ENCODE peak calls at places on chromosomes 11 and 22, in eight cellular contexts. Z is stomach, C is GM23338, V is HCT116, M is suprapubic skin, S is vagina, W is H1, G is breast epithelium. A is an unnamed sample.

GRCh38 chr11:35484435-35484834 is 41.0 kb downstream of the PAMR1 start:
- DNase-seq in S (no peak), G (no peak), Z (no peak), C (no peak), V (no peak), W (no peak), M (no peak), A (no peak)

GRCh38 chr11:58524232-58525036 is 16.5 kb upstream of the OR5B21 start:
- DNase-seq in M (peak; percentile 69), W (no peak), V (peak; percentile 71), Z (peak; percentile 69), S (no peak), C (peak; percentile 92), G (peak; percentile 71), A (peak; percentile 89)

GRCh38 chr22:28958611-28959010 is 75.2 kb downstream of the ZNRF3 start:
- DNase-seq in M (no peak), S (no peak), Z (no peak), C (no peak), V (no peak), W (no peak), G (no peak), A (no peak)

GRCh38 chr22:50672471-50673230 is at the start of gene SHANK3:
- DNase-seq in S (no peak), Z (no peak), G (no peak), V (no peak), W (no peak), M (peak; percentile 81), C (peak; percentile 42), A (no peak)

GRCh38 chr11:43567396-43567975 is 113.1 kb upstream of the HSD17B12 start:
- DNase-seq in S (no peak), W (no peak), C (peak; percentile 80), M (no peak), V (peak; percentile 41), G (no peak), Z (no peak), A (peak; percentile 28)

GRCh38 chr11:132911186-132911585 is 621.1 kb downstream of the OPCML start:
- DNase-seq in S (no peak), G (no peak), V (no peak), C (no peak), M (no peak), W (no peak), Z (no peak), A (no peak)

GRCh38 chr11:30424851-30425250 is 101.9 kb downstream of the ARL14EP start:
- DNase-seq in S (no peak), Z (no peak), M (no peak), V (no peak), W (no peak), G (no peak), C (no peak), A (no peak)

GRCh38 chr11:76665921-76666351 is 4.6 kb downstream of the LRRC32 start:
- DNase-seq in S (no peak), Z (no peak), V (no peak), G (peak; percentile 39), C (no peak), W (no peak), M (peak; percentile 56), A (no peak)

GRCh38 chr11:75355051-75355450 is 3.6 kb upstream of the ARRB1 start:
- DNase-seq in M (no peak), S (no peak), C (no peak), Z (no peak), G (no peak), W (no peak), V (no peak), A (no peak)

GRCh38 chr11:33622231-33622630 is 78.4 kb downstream of the C11orf91 start:
- DNase-seq in W (no peak), Z (no peak), M (no peak), G (no peak), C (no peak), S (no peak), V (no peak), A (no peak)

GRCh38 chr11:57597971-57598830 is 716 bp downstream of the SERPING1 start:
- DNase-seq in W (peak; percentile 75), Z (peak; percentile 50), M (peak; percentile 89), G (peak; percentile 72), V (no peak), C (peak; percentile 96), S (no peak), A (no peak)

GRCh38 chr22:31260474-31260856 is 31.8 kb downstream of the PIK3IP1 start:
- DNase-seq in S (no peak), V (no peak), M (no peak), C (no peak), W (no peak), Z (no peak), G (no peak), A (no peak)

GRCh38 chr11:995752-996420 is 40.6 kb downstream of the MUC6 start:
- DNase-seq in V (no peak), S (no peak), C (no peak), M (no peak), G (no peak), W (no peak), Z (no peak), A (no peak)

GRCh38 chr11:7262672-7263071 is 11.0 kb downstream of the SYT9 start:
- DNase-seq in C (no peak), Z (no peak), V (no peak), G (no peak), W (no peak), S (no peak), M (no peak), A (no peak)

GRCh38 chr11:64095949-64096348 is 60.2 kb downstream of the FLRT1 start:
- DNase-seq in Z (no peak), G (no peak), W (no peak), M (no peak), S (no peak), V (no peak), C (no peak), A (no peak)

GRCh38 chr11:1546077-1546535 is 26.0 kb downstream of the DUSP8 start:
- DNase-seq in W (no peak), M (no peak), V (no peak), C (peak; percentile 83), Z (no peak), G (no peak), S (no peak), A (no peak)

GRCh38 chr11:122754553-122755322 is 83.6 kb upstream of the CRTAM start:
- DNase-seq in W (peak; percentile 17), V (peak; percentile 10), S (no peak), G (no peak), M (no peak), Z (no peak), C (peak; percentile 73), A (no peak)

GRCh38 chr11:67290801-67291200 is 1.7 kb downstream of the ANKRD13D start:
- DNase-seq in Z (no peak), S (no peak), G (no peak), M (peak; percentile 71), W (no peak), V (no peak), C (no peak), A (no peak)

GRCh38 chr22:40727607-40728325 is 48.5 kb downstream of the MCHR1 start:
- DNase-seq in W (no peak), M (no peak), C (no peak), S (no peak), Z (no peak), V (no peak), G (no peak), A (no peak)

DNA sequence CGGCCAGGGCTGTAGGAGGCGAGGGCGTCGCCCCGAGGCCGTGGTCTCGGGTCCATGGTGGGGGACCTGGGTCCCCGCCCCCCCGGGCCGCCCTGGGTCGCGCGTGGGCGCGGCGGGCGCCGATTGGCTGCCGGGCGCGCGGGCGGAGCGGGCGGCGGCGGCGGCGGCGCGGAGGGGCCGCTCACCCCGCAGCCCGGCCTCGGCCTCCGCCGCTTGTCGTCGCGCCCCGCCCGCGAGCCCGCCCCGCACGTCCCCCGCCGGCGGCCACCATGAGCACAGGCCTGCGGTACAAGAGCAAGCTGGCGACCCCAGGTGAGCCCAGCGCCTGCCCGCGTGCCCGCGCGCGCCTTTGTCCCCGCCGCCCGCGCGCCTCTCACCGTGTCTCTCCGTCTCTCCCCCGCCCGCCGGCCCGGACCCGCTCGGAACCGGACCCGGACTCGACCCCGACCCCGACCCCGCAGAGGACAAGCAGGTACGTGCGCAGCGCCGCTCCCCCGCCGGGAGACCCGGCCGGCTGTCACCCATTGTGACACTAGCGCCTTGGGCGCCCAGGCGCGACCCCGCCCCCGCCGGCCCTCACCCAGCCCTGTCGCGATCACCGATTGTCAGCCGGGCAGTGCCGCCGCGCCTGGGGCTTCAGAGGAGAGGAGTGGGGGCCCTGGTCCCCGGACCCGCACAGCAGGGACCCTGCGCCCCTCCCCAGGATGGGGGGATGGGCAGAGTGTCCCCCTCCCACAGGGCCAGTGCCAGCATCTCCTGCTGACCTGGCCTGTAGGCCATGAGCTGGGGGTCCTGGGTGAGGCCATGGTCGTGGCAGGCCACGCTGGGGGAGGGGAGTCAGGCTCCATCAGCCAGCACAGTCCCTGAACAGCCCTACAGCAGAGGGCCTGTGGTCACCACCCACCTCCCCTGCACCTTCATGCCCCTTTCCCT is at the start of gene SEPTIN5:
- DNase-seq in V (no peak), W (no peak), M (no peak), Z (no peak), S (no peak), G (no peak), C (no peak), A (no peak)
- TF ChIP-seq POLR2AphosphoS5 in V (no peak), W (no peak), M (no peak), Z (no peak), S (no peak), G (no peak), C (no peak), A (no peak)

GRCh38 chr11:85974126-85974525 is 94.8 kb downstream of the PICALM start:
- DNase-seq in M (no peak), W (no peak), Z (no peak), S (no peak), V (no peak), G (no peak), C (no peak), A (no peak)

GRCh38 chr11:85976525-85976924 is 92.4 kb downstream of the PICALM start:
- DNase-seq in S (no peak), G (no peak), V (no peak), W (no peak), Z (no peak), C (no peak), M (no peak), A (no peak)

DNA sequence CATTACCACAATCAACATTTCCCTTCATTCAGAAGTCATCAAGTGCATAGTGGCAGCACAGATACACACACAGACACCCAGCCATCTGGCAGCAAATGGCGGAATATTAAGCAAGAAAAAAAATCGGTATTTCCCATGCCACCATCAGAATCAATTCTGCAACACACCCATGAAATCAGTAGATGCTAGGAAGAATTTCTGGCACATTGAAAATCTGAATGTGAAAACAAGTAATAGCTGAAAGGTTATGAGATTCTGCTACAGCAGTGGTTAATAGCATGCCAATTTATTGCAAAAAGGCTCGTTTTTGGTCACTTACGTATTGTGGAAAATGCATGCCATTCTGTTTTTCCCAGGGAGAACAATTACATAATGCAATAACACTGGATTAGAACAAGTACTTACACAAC is 91.1 kb downstream of the PICALM start:
- DNase-seq in C (no peak), V (no peak), Z (no peak), W (no peak), G (no peak), M (no peak), S (no peak), A (no peak)
- H3K36me3 ChIP-seq in C (peaks cover 5% of the 10 kb centered on the region), V (peaks cover 8% of the 10 kb centered on the region), Z (peaks cover 85% of the 10 kb centered on the region), W (peaks cover 26% of the 10 kb centered on the region), G (no peaks in the 10 kb centered on the region), M (peaks cover 72% of the 10 kb centered on the region), S (peaks cover 46% of the 10 kb centered on the region), A (peaks cover 56% of the 10 kb centered on the region)

GRCh38 chr22:46607483-46608114 is 12.6 kb upstream of the GRAMD4 start:
- DNase-seq in C (no peak), Z (no peak), M (no peak), G (peak; percentile 74), V (no peak), S (no peak), W (no peak), A (no peak)
- H3K27ac ChIP-seq in C (no peak overlapping the region), Z (no peak overlapping the region), M (no peak overlapping the region), G (no peak overlapping the region), V (no peak overlapping the region), S (no peak overlapping the region), W (no peak overlapping the region), A (no peak overlapping the region)

GRCh38 chr11:70205049-70205725 is 2.1 kb downstream of the FADD start:
- DNase-seq in M (no peak), V (no peak), C (no peak), S (no peak), G (no peak), Z (no peak), W (no peak), A (no peak)
- TF ChIP-seq POLR2AphosphoS5 in M (no peak), V (peak; percentile 22), C (peak; percentile 26), S (no peak), G (no peak), Z (no peak), W (no peak), A (peak; percentile 6)

A was measured in SK-N-MC.